ENCODE peak calls at places on chromosomes 11 and 22, in five cellular contexts. K is CD4-positive, alpha-beta T cell; M is brain microvascular endothelial cell; U is foreskin fibroblast; T is MM.1S. Y is an unnamed sample.

GRCh38 chr11:16352707-16353106 is 3.6 kb downstream of the SOX6 start:
- DNase-seq in U (no peak), T (no peak), M (no peak), K (no peak), Y (no peak)

GRCh38 chr11:62402994-62403393 is 15.8 kb upstream of the SCGB1A1 start:
- DNase-seq in M (no peak), U (no peak), T (no peak), K (no peak), Y (no peak)

GRCh38 chr11:9138612-9139579 is 47.5 kb upstream of the SCUBE2 start:
- DNase-seq in U (peak), T (no peak), M (peak), K (peak), Y (no peak)

GRCh38 chr11:57297221-57297620 is 27.5 kb downstream of the TNKS1BP1 start:
- DNase-seq in U (no peak), K (no peak), M (no peak), T (no peak), Y (no peak)

GRCh38 chr11:128929468-128929867 is 13.2 kb downstream of the TP53AIP1 start:
- DNase-seq in K (no peak), T (no peak), U (no peak), M (no peak), Y (peak)

GRCh38 chr11:2739531-2740274 is 39.9 kb upstream of the KCNQ1OT1 start:
- DNase-seq in U (no peak), T (no peak), M (no peak), K (no peak), Y (no peak)

GRCh38 chr22:22464541-22465054 is 43.9 kb downstream of the ZNF280B start:
- DNase-seq in T (no peak), K (no peak), M (no peak), U (no peak), Y (no peak)

GRCh38 chr22:22810471-22810870 is 77.1 kb upstream of the IGLL5 start:
- DNase-seq in T (no peak), M (no peak), K (no peak), U (no peak), Y (no peak)

GRCh38 chr11:70675697-70676374 is 277.5 kb downstream of the CTTN start:
- DNase-seq in U (no peak), K (no peak), T (no peak), M (no peak), Y (no peak)

GRCh38 chr22:38271927-38272372 is 860 bp downstream of the TMEM184B start:
- DNase-seq in M (no peak), U (no peak), T (peak), K (no peak), Y (no peak)

GRCh38 chr11:116230453-116230852 is 542.3 kb downstream of the BUD13 start:
- DNase-seq in K (no peak), U (no peak), T (no peak), M (no peak), Y (no peak)

GRCh38 chr11:128692750-128693578 is 908 bp upstream of the FLI1 start:
- DNase-seq in K (no peak), M (peak), U (no peak), T (peak), Y (peak)

GRCh38 chr22:16608931-16609330 is 16.3 kb upstream of the CCT8L2 start:
- DNase-seq in U (no peak), T (no peak), K (no peak), M (no peak), Y (no peak)

GRCh38 chr22:44351685-44352377 is 39.1 kb upstream of the SHISAL1 start:
- DNase-seq in U (peak), M (peak), K (no peak), T (no peak), Y (no peak)

GRCh38 chr22:28031383-28031922 is 112.4 kb upstream of the PITPNB start:
- DNase-seq in T (no peak), M (no peak), K (no peak), U (no peak), Y (no peak)

GRCh38 chr11:23021287-23021863 is 161.1 kb upstream of the CCDC179 start:
- DNase-seq in M (peak), K (no peak), U (peak), T (peak), Y (peak)

GRCh38 chr11:109320595-109320994 is 101.4 kb upstream of the C11orf87 start:
- DNase-seq in K (no peak), M (peak), U (peak), T (no peak), Y (no peak)

GRCh38 chr11:62611705-62612365 is 740 bp downstream of the EML3 start:
- DNase-seq in K (peak), U (peak), M (no peak), T (no peak), Y (peak)

GRCh38 chr11:126712017-126712625 is 288.4 kb downstream of the KIRREL3 start:
- DNase-seq in T (no peak), U (peak), M (no peak), K (no peak), Y (no peak)

GRCh38 chr22:47029244-47030001 is 267.0 kb downstream of the TBC1D22A start:
- DNase-seq in M (no peak), K (no peak), T (no peak), U (no peak), Y (no peak)

GRCh38 chr11:111046291-111046690 is 199.2 kb upstream of the POU2AF2 start:
- DNase-seq in K (no peak), M (peak), T (no peak), U (no peak), Y (no peak)

GRCh38 chr11:69558519-69558941 is 77.1 kb downstream of the LINC01488 start:
- DNase-seq in K (no peak), T (no peak), M (no peak), U (no peak), Y (no peak)

GRCh38 chr11:64649304-64649703 is 58.3 kb downstream of the SLC22A12 start:
- DNase-seq in T (no peak), K (no peak), M (no peak), U (no peak), Y (no peak)

GRCh38 chr11:66133216-66133775 is 63.2 kb downstream of the PACS1 start:
- DNase-seq in U (no peak), T (no peak), M (no peak), K (no peak), Y (no peak)

GRCh38 chr11:86785576-86785975 is 14.8 kb upstream of the PRSS23 start:
- DNase-seq in T (no peak), U (no peak), M (no peak), K (no peak), Y (no peak)

GRCh38 chr22:45187891-45188290 is 24.2 kb downstream of the NUP50 start:
- DNase-seq in K (no peak), M (no peak), U (no peak), T (no peak), Y (no peak)

GRCh38 chr11:102007567-102008437 is 39.4 kb upstream of the CFAP300 start:
- DNase-seq in K (no peak), U (peak), T (peak), M (no peak), Y (peak)

GRCh38 chr22:32714458-32715250 is 86.9 kb upstream of the TIMP3 start:
- DNase-seq in K (no peak), U (no peak), M (no peak), T (no peak), Y (no peak)

GRCh38 chr11:93073026-93073425 is 103.6 kb downstream of the MTNR1B start:
- DNase-seq in M (no peak), U (no peak), T (no peak), K (no peak), Y (no peak)

GRCh38 chr22:43567691-43568308 is 156.0 kb downstream of the MPPED1 start:
- DNase-seq in T (no peak), K (no peak), M (no peak), U (no peak), Y (no peak)

GRCh38 chr11:84310261-84310660 is 1024.1 kb upstream of the CCDC90B start:
- DNase-seq in T (no peak), M (no peak), U (no peak), K (no peak), Y (no peak)

GRCh38 chr11:67583319-67584204 is at the start of gene GSTP1:
- DNase-seq in M (peak), K (peak), T (peak), U (peak), Y (peak)

GRCh38 chr22:22666307-22667091 is 22.1 kb downstream of the GGTLC2 start:
- DNase-seq in T (peak), U (peak), M (peak), K (no peak), Y (peak)

GRCh38 chr11:116865696-116866095 is 28.3 kb upstream of the APOA1 start:
- DNase-seq in K (no peak), M (no peak), U (peak), T (no peak), Y (no peak)

GRCh38 chr11:75342966-75343870 is 8.2 kb downstream of the ARRB1 start:
- DNase-seq in M (no peak), K (no peak), U (no peak), T (no peak), Y (no peak)

GRCh38 chr22:25749420-25750169 is 7.6 kb downstream of the MYO18B start:
- DNase-seq in T (no peak), K (no peak), U (no peak), M (no peak), Y (peak)

GRCh38 chr22:32042924-32043323 is at the start of gene SLC5A1:
- DNase-seq in K (no peak), M (no peak), T (no peak), U (no peak), Y (no peak)

GRCh38 chr11:115803341-115803740 is 299.1 kb upstream of the CADM1 start:
- DNase-seq in K (no peak), T (no peak), M (no peak), U (no peak), Y (no peak)

GRCh38 chr11:86696451-86696850 is 24.0 kb upstream of the ME3 start:
- DNase-seq in T (no peak), K (no peak), U (no peak), M (no peak), Y (no peak)

DNA sequence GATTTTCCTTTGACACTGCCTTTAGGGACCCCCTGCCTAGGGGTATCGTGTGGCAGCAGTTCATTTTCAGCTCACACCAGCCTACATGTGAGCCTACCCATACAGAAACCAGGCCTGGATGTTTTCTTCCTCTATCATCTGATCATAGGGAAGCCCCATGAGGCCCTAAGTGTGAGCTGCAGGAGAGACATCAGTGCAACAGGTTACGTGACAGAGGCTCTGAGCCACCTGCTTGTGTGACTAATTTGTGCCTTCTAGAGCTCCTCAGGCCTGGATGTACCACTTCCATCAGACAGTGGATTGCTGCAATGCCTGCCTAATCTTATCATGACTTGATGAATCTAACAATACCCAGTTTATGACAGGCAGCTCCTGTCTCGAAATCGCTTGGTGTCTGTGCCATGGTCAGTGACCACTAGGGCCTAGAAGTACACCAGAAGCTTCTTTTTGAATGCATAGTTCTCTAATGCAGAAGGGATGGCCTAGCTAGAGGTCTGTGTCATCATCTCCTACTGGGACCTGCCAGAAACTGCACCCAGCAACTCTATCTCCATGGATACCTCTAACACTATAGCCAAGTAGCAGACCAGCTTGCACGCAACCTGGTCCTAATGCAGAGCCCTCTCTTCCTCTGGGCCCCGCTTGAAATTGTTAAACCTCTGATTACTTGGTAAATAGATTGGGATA is 109.7 kb upstream of the CLPB start:
- DNase-seq in U (no peak), K (no peak), M (no peak), T (no peak), Y (no peak)
- TF ChIP-seq CTCF in U (no peak), K (no peak), M (no peak), T (no peak), Y (no peak)

GRCh38 chr11:30329150-30329940 is 6.4 kb downstream of the ARL14EP start:
- DNase-seq in U (no peak), K (no peak), T (no peak), M (no peak), Y (no peak)
- TF ChIP-seq CTCF in U (no peak), K (no peak), T (no peak), M (no peak), Y (no peak)

GRCh38 chr22:19818264-19819208 is 36.1 kb downstream of the GNB1L start:
- DNase-seq in K (no peak), T (no peak), M (no peak), U (no peak), Y (no peak)
- TF ChIP-seq CTCF in K (no peak), T (no peak), M (no peak), U (no peak), Y (no peak)

GRCh38 chr22:30647536-30647935 is 12.0 kb downstream of the SLC35E4 start:
- DNase-seq in M (no peak), T (no peak), U (no peak), K (no peak), Y (no peak)

GRCh38 chr22:30646518-30647160 is 11.1 kb downstream of the SLC35E4 start:
- DNase-seq in T (no peak), U (no peak), K (no peak), M (no peak), Y (no peak)

GRCh38 chr22:30648825-30649224 is 13.2 kb downstream of the SLC35E4 start:
- DNase-seq in M (no peak), K (no peak), T (no peak), U (no peak), Y (no peak)

GRCh38 chr22:30650508-30651116 is 15.0 kb downstream of the SLC35E4 start:
- DNase-seq in K (no peak), M (no peak), U (no peak), T (no peak), Y (no peak)

GRCh38 chr22:30649430-30650007 is 13.9 kb downstream of the SLC35E4 start:
- DNase-seq in T (no peak), K (peak), U (peak), M (peak), Y (peak)
- TF ChIP-seq CTCF in T (no peak), K (no peak), U (no peak), M (peak), Y (no peak)

GRCh38 chr11:130865091-130865771 is 51.0 kb downstream of the SNX19 start:
- DNase-seq in M (no peak), U (no peak), K (no peak), T (no peak), Y (no peak)

GRCh38 chr11:130868087-130868486 is 48.2 kb downstream of the SNX19 start:
- DNase-seq in K (no peak), T (no peak), M (no peak), U (no peak), Y (no peak)

GRCh38 chr11:130868865-130869264 is 47.4 kb downstream of the SNX19 start:
- DNase-seq in T (no peak), K (no peak), M (no peak), U (no peak), Y (no peak)

GRCh38 chr11:130865772-130866114 is 50.5 kb downstream of the SNX19 start:
- DNase-seq in T (no peak), K (no peak), U (no peak), M (no peak), Y (no peak)

GRCh38 chr11:130866831-130867230 is 49.4 kb downstream of the SNX19 start:
- DNase-seq in K (no peak), T (no peak), M (no peak), U (no peak), Y (no peak)
- TF ChIP-seq CTCF in K (no peak), T (no peak), M (no peak), U (no peak), Y (no peak)

DNA sequence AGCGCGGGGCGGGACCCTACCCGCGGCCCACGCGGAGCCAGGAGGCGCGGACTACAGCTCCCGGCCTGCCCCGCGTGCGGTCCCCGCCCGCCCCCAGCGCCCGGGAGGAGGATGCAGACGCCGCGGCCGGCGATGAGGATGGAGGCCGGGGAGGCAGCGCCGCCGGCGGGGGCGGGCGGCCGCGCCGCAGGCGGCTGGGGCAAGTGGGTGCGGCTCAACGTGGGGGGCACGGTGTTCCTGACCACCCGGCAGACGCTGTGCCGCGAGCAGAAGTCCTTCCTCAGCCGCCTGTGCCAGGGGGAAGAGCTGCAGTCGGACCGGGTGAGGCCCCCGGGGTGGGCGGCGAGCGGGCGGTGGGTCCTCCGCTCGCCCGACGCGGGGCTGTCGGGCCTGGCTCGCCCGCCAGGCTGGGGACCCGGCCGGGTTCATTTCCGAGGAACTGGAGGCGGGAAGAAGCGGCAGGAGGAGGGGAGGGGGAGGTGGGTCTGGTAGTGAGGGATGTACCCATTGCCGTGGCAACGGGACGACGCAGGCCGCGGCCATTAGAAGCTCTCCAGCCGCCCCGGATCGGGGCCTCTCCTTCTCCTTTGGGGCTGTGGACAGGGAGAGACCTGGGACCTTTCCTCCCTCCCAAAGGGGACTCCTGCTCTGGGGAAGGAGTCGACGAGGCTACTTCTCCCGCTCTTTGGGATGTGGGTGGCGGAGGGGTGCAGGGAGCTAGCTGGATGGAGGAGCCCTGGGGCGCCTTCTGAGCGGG is at the start of gene KCTD17:
- DNase-seq in T (peak), K (peak), M (peak), U (peak), Y (peak)
- TF ChIP-seq CTCF in T (no peak), K (no peak), M (no peak), U (no peak), Y (no peak)